ENCODE peak calls at places on chromosomes 1 and 21, in five cellular contexts. L is spleen, G is heart left ventricle, Z is sigmoid colon, V is tibial nerve. N is an unnamed sample.

GRCh38 chr1:218357211-218357892 is 12.2 kb downstream of the TGFB2 start:
- DNase-seq in Z (no peak), L (no peak), G (no peak), V (no peak), N (no peak)

GRCh38 chr1:40313958-40314720 is 2.9 kb downstream of the COL9A2 start:
- DNase-seq in L (no peak), G (no peak), Z (no peak), V (no peak), N (no peak)

GRCh38 chr1:159921251-159921650 is 4.1 kb downstream of the TAGLN2 start:
- DNase-seq in Z (no peak), G (no peak), L (peak), V (no peak), N (no peak)

GRCh38 chr1:41616563-41616962 is 132.1 kb upstream of the EDN2 start:
- DNase-seq in V (no peak), G (no peak), Z (no peak), L (no peak), N (no peak)

GRCh38 chr21:31946236-31946635 is 73.4 kb downstream of the HUNK start:
- DNase-seq in L (no peak), V (no peak), G (no peak), Z (no peak), N (no peak)

GRCh38 chr1:193448682-193449461 is 262.5 kb upstream of the B3GALT2 start:
- DNase-seq in L (no peak), V (no peak), Z (no peak), G (no peak), N (no peak)

GRCh38 chr1:234474375-234474774 is 4.6 kb downstream of the TARBP1 start:
- DNase-seq in Z (no peak), L (no peak), V (no peak), G (no peak), N (no peak)

GRCh38 chr1:230922620-230923019 is 54.3 kb upstream of the C1orf198 start:
- DNase-seq in G (no peak), V (no peak), Z (no peak), L (no peak), N (no peak)

GRCh38 chr1:222306512-222306911 is 241.4 kb downstream of the HHIPL2 start:
- DNase-seq in V (no peak), G (no peak), Z (no peak), L (no peak), N (no peak)

GRCh38 chr1:85411567-85412312 is 53.2 kb downstream of the DDAH1 start:
- DNase-seq in L (no peak), V (no peak), Z (no peak), G (no peak), N (no peak)

GRCh38 chr1:237799762-237800474 is 90.8 kb downstream of the ZP4 start:
- DNase-seq in V (no peak), L (no peak), G (peak), Z (no peak), N (no peak)

GRCh38 chr1:115679141-115679611 is 37.4 kb downstream of the VANGL1 start:
- DNase-seq in L (no peak), Z (peak), G (peak), V (peak), N (no peak)

GRCh38 chr1:228101994-228102790 is 933 bp downstream of the C1orf35 start:
- DNase-seq in Z (peak), V (no peak), G (no peak), L (peak), N (no peak)

GRCh38 chr1:33466159-33466558 is 6.3 kb upstream of the ZSCAN20 start:
- DNase-seq in L (no peak), Z (peak), V (no peak), G (peak), N (no peak)

DNA sequence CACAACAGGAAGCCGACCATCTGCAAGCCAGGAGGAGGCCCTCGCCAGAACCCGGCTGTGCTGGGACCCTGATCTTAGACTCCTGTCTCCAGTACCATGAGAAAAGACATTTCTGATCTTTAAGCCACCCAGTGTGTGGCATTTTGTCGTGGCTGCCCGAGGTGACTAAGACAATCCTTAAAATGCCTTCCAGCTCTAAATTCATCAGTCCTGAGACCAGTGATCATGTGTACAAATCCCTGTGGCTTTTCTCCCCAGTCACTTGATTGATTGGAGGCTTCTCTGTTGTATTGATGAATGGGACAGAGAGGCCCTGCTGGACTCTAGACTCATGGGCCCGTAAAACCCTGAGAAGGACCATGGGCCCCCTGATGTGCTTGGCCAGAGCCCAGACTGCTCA is 36.1 kb downstream of the B3GALT5 start:
- DNase-seq in Z (no peak), V (no peak), L (no peak), G (no peak), N (no peak)
- H3K27ac ChIP-seq in Z (no peak), V (no peak), L (no peak), G (no peak), N (no peak)

DNA sequence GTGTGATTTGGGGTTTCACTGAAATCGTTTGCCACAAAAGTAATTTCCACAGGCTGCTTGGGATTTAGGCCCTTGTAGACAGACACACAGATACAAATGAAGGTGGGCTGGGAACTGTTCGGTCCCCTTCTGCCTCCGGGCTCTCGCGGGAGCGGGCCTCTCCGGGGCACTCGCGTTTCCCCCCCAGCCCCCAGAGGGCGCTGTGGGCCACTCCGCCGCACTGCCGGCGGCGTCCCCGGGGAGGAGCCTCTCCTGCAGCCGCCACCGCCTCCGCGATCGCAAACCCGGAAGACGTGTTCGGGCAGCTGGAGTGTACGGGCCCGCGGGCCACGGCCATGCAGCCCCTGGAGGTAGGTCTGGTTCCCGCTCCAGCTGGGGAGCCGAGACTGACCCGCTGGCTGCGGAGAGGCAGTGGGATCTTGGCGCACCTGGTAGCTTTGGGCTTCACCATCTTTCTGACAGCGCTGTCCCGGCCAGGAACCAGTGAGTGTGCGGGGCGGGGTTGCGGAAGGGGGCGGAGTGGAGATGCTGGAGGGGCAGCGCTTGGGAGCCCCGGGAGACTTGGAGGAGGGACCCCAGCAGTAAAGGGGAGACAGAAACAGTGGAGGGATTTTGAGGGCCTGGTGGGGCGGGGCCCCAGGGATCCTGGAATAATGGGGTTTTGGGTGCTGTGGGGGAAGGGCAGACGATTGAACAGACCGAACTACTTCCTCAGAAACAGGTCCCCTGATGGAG is at the start of gene CYB561D1:
- DNase-seq in Z (peak), V (peak), G (peak), L (peak), N (no peak)
- TF ChIP-seq POLR2A in Z (peak), V (no peak), G (no peak), L (no peak), N (no peak)

DNA sequence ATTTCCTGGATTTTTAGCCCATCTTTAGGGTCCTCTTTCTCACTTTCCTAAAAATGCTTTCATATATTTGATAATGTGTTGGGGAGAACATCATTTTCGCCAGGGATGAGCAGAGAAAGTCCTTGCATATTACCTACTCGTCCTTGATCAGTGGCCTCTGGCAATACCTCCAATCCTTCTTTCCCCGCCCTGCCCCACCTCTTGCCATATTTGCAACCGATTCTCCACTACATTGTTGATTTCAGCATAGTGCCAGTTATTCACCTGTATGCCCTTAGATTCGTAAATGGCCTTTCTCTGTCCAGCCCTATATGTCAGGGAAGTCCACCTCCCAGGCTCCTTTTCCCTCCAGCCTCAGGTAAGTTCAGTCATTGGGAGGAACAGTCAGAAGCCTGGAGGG is 13.5 kb upstream of the F3 start:
- DNase-seq in G (no peak), L (no peak), V (no peak), Z (no peak), N (no peak)
- H3K27ac ChIP-seq in G (no peak), L (no peak), V (no peak), Z (no peak), N (no peak)

DNA sequence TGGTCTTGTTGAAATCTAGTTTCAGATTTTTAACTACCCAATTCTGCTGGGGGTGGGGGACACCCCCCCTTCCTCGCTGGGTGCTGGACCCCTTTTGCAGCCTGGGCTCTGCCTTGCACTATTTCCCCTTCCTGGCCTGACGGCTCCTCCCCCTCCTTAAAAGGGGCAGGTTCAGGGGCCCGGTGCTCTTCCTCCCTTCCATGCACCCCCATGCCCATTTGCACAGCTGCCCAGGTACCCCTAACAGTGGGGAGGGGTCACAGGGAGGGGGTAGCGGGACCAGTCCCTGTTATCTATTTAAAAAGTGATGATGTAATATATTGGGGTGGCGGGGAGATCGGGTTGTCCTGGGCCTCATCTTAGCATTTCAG is 15.3 kb downstream of the ZBTB7B start:
- DNase-seq in V (no peak), Z (peak), G (no peak), L (peak), N (no peak)
- TF ChIP-seq POLR2A in V (no peak), Z (no peak), G (no peak), L (no peak), N (no peak)

GRCh38 chr1:246215505-246215893 is 291.6 kb downstream of the SMYD3 start:
- DNase-seq in G (no peak), Z (no peak), V (no peak), L (no peak), N (no peak)

GRCh38 chr1:246220495-246221065 is 286.5 kb downstream of the SMYD3 start:
- DNase-seq in Z (no peak), L (no peak), V (no peak), G (no peak), N (no peak)

GRCh38 chr1:246218686-246219085 is 288.4 kb downstream of the SMYD3 start:
- DNase-seq in Z (no peak), L (no peak), V (no peak), G (no peak), N (no peak)

GRCh38 chr1:246221390-246222240 is 285.5 kb downstream of the SMYD3 start:
- DNase-seq in Z (no peak), L (no peak), G (no peak), V (no peak), N (no peak)

DNA sequence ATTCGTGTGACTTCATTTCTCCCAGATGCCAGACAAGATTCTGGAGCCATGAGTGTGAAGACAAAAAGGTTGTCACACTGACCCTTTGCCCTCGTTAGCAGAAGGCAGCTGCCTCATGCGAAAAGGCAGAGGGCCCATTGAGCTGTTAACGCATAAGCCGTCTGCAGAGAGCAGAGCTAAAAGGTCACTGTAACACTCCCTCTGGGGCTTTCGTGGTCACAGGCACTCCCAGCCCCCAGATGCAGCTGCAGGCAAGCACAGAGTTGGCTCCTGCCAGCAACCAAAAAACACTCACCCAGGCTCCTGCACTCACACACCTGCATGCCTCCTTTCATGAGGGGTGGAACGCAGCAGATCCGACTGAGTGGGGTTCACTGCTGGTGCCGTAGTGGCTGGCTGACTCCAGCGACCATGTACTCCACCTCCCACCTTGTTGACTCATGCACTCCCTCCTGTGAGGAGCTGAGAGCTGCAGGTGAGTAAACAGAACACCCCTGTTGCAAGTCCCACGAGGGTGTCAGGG is 287.5 kb downstream of the SMYD3 start:
- DNase-seq in L (no peak), V (no peak), G (no peak), Z (no peak), N (no peak)
- H3K27ac ChIP-seq in L (no peak), V (no peak), G (no peak), Z (no peak), N (no peak)

DNA sequence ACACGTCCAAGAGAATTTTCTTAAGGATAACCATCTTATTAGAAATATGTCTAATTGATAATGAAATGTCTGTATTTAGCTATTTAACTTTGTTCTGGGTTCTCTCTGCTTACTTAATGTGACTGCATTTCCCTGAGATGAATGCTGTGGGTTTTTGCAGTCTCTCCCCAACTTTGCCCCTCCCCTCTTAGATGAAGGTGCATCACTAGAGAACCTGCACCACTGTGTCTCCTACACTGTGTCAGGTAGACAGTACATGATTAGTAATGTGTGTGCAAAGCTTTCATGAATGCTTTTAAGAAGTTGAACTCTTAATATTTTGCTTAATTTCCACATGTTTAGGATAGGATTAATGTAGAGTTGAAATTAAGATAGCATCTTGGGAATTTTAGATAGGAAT is 51.7 kb downstream of the LRRC8D start:
- DNase-seq in Z (no peak), L (no peak), V (no peak), G (no peak), N (no peak)
- TF ChIP-seq POLR2A in Z (no peak), L (no peak), V (no peak), G (no peak), N (no peak)

GRCh38 chr1:26734501-26735058 is 38.8 kb downstream of the ARID1A start:
- DNase-seq in Z (no peak), L (no peak), G (no peak), V (no peak), N (no peak)
- H3K27ac ChIP-seq in Z (peak), L (no peak), G (no peak), V (peak), N (no peak)

GRCh38 chr1:100265931-100266830 is at the start of gene RTCA:
- DNase-seq in L (peak), Z (peak), V (peak), G (peak), N (peak)
- TF ChIP-seq POLR2A in L (peak), Z (peak), V (peak), G (peak), N (peak)